ENCODE peak calls at places on chromosomes 13 and 19, in five cellular contexts. Z is upper lobe of left lung, G is IMR-90, V is A549, L is spleen. C is an unnamed sample.
A peak's percentile ranks its signal among the peaks of the same experiment; 100 is the strongest.

GRCh38 chr13:113808058-113808834 is 49.2 kb downstream of the TMEM255B start:
- DNase-seq in V (no peak), G (no peak), L (no peak), Z (no peak), C (no peak)

GRCh38 chr13:105573134-105573533 is 962.3 kb downstream of the EFNB2 start:
- DNase-seq in G (no peak), L (no peak), V (no peak), Z (no peak), C (no peak)

GRCh38 chr13:76610819-76611415 is 275.3 kb downstream of the KCTD12 start:
- DNase-seq in L (no peak), G (no peak), V (no peak), Z (no peak), C (no peak)

GRCh38 chr13:50783066-50783465 is 60.4 kb downstream of the DLEU7 start:
- DNase-seq in Z (no peak), L (no peak), V (no peak), G (no peak), C (no peak)

GRCh38 chr13:62092536-62092935 is 676.9 kb upstream of the PCDH20 start:
- DNase-seq in V (no peak), Z (no peak), L (no peak), G (no peak), C (no peak)

GRCh38 chr13:73325351-73326214 is 266.8 kb downstream of the KLF5 start:
- DNase-seq in V (peak; percentile 49), Z (no peak), L (no peak), G (peak; percentile 5), C (no peak)

GRCh38 chr19:3818479-3818878 is 32.3 kb upstream of the MATK start:
- DNase-seq in L (no peak), V (no peak), Z (no peak), G (peak; percentile 31), C (no peak)

GRCh38 chr19:33292595-33293254 is 9.6 kb downstream of the CEBPA start:
- DNase-seq in G (no peak), Z (peak; percentile 81), V (peak; percentile 41), L (peak; percentile 77), C (no peak)

GRCh38 chr13:38943231-38943630 is 47.4 kb downstream of the STOML3 start:
- DNase-seq in G (no peak), L (no peak), V (no peak), Z (no peak), C (no peak)

GRCh38 chr13:60074397-60074796 is 89.3 kb downstream of the DIAPH3 start:
- DNase-seq in G (peak; percentile 50), V (no peak), Z (no peak), L (no peak), C (no peak)

GRCh38 chr13:109416001-109416400 is 370.4 kb downstream of the IRS2 start:
- DNase-seq in Z (no peak), L (no peak), G (no peak), V (no peak), C (no peak)

GRCh38 chr13:102707465-102707864 is 12.6 kb upstream of the METTL21C start:
- DNase-seq in Z (no peak), V (peak; percentile 32), G (peak; percentile 94), L (no peak), C (no peak)

GRCh38 chr13:30017880-30018279 is 167.5 kb upstream of the UBL3 start:
- DNase-seq in L (no peak), Z (no peak), G (no peak), V (no peak), C (no peak)

GRCh38 chr19:30385174-30385573 is 13.0 kb downstream of the ZNF536 start:
- DNase-seq in G (no peak), Z (no peak), V (no peak), L (no peak), C (no peak)

GRCh38 chr13:73416093-73416492 is 357.3 kb downstream of the KLF5 start:
- DNase-seq in Z (no peak), V (no peak), G (no peak), L (no peak), C (no peak)

GRCh38 chr13:34941835-34942731 is at the start of gene NBEA:
- DNase-seq in L (peak; percentile 94), V (peak; percentile 76), G (peak; percentile 38), Z (peak; percentile 60), C (peak; percentile 12)

DNA sequence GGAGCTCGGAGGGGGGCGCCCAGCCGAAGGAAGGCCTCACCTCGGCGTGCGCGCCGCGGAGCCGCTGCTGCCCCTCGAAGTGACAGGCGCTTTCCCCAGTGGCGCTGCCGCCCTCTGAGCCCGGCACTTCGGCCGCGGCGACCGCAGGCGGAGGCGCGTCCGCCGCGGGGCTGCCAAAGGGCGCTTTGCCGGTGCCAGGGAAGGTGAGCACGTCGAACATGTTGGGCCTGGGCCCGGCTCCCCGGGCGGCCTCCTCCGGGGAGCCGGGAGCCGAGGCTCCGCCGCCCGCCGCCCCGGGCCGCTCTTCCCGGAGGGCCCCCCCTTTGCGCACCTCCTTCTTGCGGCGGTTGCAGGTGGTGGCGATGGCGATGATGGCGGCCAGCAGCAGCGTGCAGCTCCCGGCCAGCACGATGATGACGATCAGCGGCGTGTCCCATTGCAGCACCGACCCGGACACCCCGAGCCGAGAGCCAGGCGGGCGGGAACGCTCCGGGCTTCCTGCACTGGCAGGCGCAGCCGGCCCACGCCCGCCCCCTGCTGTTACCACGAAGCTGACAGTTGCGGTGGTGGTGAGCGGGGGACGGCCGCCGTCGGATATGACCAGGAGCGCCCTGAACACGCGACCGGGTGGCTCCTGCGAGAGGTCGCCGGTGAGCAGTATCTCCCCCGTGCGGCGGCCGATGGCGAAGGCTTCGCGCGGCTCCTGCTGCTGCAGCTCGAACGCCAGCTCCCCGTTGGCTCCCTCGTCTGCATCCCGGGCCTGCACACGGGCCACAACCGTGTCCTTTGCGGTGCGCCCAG is 2.5 kb downstream of the PCDH8 start:
- DNase-seq in G (no peak), Z (no peak), L (peak; percentile 74), V (no peak), C (no peak)
- TF ChIP-seq CTCF in G (peak; percentile 20), Z (no peak), L (peak; percentile 9), V (no peak), C (peak; percentile 15)

DNA sequence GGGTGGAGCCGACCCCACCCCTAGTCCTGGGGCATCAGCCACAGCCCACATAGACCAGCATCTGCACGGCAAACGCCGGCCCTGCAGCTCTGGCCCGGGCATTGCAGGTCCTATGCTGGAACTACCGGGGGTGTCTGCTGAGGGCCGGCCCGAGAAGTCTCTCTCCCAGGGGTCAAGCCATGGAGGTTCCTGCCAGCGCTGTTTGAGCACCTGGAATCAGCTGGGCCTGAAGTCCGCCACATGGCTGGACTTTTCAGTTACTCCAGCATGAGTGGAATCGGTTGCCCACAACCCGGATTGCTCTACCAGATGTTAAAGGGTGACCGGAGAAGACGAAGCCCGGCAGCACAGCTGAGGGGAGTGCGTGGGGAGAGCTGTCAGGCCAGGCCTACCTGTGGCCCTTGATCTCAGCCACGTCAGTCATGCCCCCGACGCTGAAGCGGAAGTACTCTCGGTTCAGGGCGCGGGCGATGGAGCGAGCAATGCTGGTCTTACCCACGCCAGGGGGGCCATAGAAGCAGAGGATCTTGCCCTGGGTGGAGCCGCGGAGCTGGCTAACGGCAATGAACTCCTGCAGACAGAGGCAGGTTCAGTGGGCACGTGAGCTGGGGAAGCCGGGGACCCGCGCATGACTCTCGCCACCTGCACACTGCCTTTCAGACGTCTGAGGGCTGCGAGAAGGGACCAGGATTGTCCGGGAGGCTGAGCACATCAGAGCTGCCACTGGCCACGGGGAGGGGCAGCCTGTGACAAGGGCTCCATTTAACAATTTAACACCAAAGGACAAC is 8.7 kb downstream of the RPL36 start:
- DNase-seq in G (no peak), L (no peak), Z (no peak), V (no peak), C (no peak)
- TF ChIP-seq POLR2A in G (no peak), L (no peak), Z (no peak), V (no peak), C (no peak)

DNA sequence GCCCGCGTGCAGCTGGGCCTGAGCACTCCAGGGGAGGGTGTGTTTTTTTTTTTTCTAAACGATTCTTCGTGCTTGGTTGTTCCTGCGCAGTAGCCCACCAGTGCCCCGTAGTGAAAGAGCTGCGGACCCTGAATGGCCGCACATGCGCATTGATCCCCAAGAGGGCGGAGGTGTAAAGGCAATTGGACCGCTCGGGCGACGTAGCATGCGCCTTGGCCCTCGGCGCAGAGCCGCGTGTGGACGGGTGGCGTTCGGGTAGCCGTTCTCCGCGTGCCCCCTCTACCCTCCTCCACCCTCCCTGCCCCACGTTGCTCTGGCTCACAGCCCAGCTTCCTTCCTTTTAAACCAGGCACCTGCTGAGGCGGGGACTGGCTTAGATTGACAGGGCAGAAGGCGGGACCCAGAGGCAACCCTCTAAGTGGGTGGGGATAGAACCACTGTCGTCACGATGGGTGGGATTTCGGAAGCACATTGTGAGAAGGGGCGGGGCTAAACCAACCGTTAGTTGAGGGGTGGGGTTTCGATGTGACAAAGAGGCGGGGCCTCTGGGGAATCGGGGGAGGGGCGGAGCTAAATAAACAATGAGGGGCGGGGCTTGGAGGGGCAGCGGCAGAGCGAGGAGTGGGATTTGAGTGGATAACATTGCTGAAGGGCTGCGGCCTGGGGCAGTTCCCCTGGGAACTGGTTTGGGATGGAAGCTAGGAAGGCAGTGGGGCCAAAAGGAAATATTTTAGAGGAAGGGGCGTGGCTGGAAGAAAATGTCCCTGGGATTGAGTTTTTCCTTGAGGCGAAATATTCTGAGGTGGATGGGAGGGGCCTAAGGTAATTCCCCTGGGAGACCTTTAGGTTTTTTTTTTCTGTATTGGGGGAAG is 543 bp upstream of the NUP62 start:
- DNase-seq in G (peak; percentile 97), V (peak; percentile 100), Z (peak; percentile 94), L (peak; percentile 96), C (peak; percentile 81)
- TF ChIP-seq CTCF in G (no peak), V (no peak), Z (no peak), L (no peak), C (no peak)

DNA sequence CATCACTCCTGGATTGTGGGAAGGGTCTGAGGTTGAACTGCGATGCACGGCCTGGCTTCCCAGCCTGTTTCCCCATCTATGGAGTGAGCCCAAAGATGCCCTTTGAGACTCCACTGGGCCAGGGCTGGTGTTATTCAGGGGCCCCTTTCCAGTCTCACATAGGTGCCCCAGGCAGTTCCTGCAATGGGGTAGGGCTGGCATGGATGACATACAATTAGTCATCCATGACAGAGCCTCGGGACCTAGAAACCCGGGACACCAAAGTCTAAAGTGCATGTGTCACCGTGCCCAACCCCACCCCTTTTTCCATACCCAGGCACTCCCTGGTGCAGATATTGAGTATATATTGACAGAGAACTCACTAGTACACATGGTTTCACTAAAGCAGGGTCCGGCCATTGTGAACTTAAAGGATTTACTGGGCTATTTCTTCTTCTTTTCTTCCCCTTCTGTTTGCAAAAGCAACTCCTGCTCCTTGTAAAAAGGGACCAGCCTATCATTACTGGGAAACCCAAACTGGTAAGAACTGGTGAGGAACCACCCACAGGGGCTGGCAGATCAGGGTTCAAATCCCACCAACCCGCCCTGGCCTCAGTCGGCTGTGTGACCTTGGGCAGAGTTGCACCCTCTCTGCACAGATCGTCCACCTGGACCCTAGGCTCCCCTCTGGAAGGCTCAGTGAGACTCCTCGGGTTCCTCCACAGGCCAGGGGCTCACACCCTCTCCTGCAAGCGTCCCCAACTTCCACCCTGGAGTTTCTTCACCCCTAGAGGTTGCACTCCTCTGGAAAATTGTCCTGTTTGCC is 2.7 kb downstream of the B3GNT3 start:
- DNase-seq in L (no peak), Z (no peak), V (peak; percentile 84), G (no peak), C (no peak)
- TF ChIP-seq POLR2A in L (no peak), Z (no peak), V (no peak), G (no peak), C (no peak)

GRCh38 chr19:28239270-28239669 is 973.7 kb downstream of the UQCRFS1 start:
- DNase-seq in V (peak; percentile 31), L (no peak), Z (no peak), G (no peak), C (no peak)
- TF ChIP-seq CTCF in V (no peak), L (no peak), Z (no peak), G (no peak), C (no peak)